ENCODE peak calls at places on chromosomes 1 and 21, in eight cellular contexts. Q, I, L, V, C, U, Y and D are unnamed samples.

GRCh38 chr1:234781241-234782056 is 171.5 kb upstream of the IRF2BP2 start:
- DNase-seq in Q (no peak), I (no peak), L (no peak), V (no peak), C (no peak), U (peak; percentile 13), Y (no peak), D (no peak)

GRCh38 chr1:44294588-44295007 is 60.5 kb downstream of the ERI3 start:
- DNase-seq in Q (no peak), I (peak; percentile 29), L (no peak), V (peak; percentile 86), C (peak; percentile 80), U (peak; percentile 66), Y (peak; percentile 11), D (no peak)

GRCh38 chr1:118486213-118486612 is 301.2 kb upstream of the SPAG17 start:
- DNase-seq in Q (no peak), I (no peak), L (peak; percentile 55), V (no peak), C (no peak), U (peak; percentile 45), Y (no peak), D (no peak)

GRCh38 chr1:164719676-164720075 is 160.7 kb downstream of the PBX1 start:
- DNase-seq in Q (no peak), I (no peak), L (no peak), V (no peak), C (no peak), U (no peak), Y (no peak), D (no peak)

GRCh38 chr1:208243522-208243850 is 698 bp downstream of the PLXNA2 start:
- DNase-seq in Q (no peak), I (no peak), L (no peak), V (no peak), C (no peak), U (peak; percentile 58), Y (no peak), D (no peak)

GRCh38 chr1:8040586-8040985 is 14.5 kb upstream of the ERRFI1 start:
- DNase-seq in Q (peak; percentile 53), I (peak; percentile 91), L (peak; percentile 90), V (peak; percentile 98), C (peak; percentile 92), U (no peak), Y (peak; percentile 95), D (peak; percentile 73)

GRCh38 chr1:54564312-54565112 is 16.5 kb downstream of the ACOT11 start:
- DNase-seq in Q (no peak), I (peak; percentile 93), L (peak; percentile 89), V (no peak), C (no peak), U (no peak), Y (no peak), D (peak; percentile 90)

GRCh38 chr1:20154306-20154831 is 15.2 kb downstream of the PLA2G2F start:
- DNase-seq in Q (no peak), I (no peak), L (no peak), V (no peak), C (no peak), U (no peak), Y (no peak), D (peak; percentile 25)

GRCh38 chr1:116961599-116961998 is 40.0 kb upstream of the CD101 start:
- DNase-seq in Q (no peak), I (no peak), L (no peak), V (no peak), C (no peak), U (no peak), Y (no peak), D (no peak)

GRCh38 chr1:27598902-27599528 is 4.9 kb downstream of the AHDC1 start:
- DNase-seq in Q (no peak), I (no peak), L (no peak), V (peak; percentile 85), C (no peak), U (peak; percentile 36), Y (no peak), D (no peak)

GRCh38 chr1:27601321-27601770 is 2.6 kb downstream of the AHDC1 start:
- DNase-seq in Q (no peak), I (no peak), L (no peak), V (no peak), C (no peak), U (no peak), Y (no peak), D (no peak)

GRCh38 chr1:27600500-27601175 is 3.3 kb downstream of the AHDC1 start:
- DNase-seq in Q (no peak), I (no peak), L (no peak), V (no peak), C (no peak), U (peak; percentile 79), Y (no peak), D (no peak)

GRCh38 chr1:27598288-27598687 is 5.7 kb downstream of the AHDC1 start:
- DNase-seq in Q (peak; percentile 71), I (no peak), L (no peak), V (peak; percentile 71), C (no peak), U (peak; percentile 65), Y (no peak), D (no peak)

DNA sequence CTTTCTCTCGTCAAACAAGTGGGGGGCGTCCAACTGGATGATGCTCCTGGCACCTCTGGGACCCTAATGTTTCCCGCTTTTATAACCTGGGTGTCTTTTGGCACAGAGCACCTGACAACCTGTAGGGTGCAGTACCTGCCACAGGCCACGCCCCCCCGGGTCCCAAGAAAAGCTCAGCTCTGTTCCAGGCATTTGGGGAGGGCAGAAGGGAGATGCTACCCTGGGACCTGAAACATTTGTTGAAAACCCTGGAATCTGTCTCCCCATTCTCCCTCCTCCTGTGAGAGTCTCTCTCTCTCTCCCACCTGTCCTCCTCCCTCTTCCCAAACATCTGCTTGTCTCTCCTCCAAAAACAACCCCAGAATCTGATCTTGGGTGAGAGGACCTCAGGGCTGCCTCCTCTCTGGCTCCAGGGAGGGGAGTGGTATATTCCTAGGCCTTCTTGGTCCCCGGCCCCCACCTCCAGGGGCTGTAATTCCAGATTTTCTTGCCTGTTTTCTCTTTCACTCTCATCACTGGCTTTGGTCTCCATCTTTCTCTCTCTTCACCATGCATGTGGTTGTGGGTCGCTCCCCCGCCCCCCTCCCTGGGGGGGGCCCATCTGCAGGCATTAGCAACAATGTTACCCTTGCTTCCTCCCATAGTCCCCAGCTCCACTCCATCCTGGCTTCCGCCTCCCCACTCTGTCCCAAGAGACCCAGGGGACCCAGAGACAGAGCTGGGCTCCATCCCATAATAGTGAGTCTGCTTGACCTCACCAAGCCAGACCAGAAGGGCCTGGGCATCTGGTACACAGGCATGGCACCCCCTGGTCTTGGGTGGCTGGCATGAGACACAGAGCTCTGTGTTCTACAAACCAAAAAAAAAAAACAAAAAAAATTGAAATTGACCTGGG is 4.1 kb downstream of the AHDC1 start:
- DNase-seq in Q (no peak), I (no peak), L (peak; percentile 36), V (no peak), C (no peak), U (no peak), Y (no peak), D (peak; percentile 28)
- TF ChIP-seq CTCF in Q (no peak), I (no peak), L (no peak), V (no peak), C (no peak), U (no peak), Y (no peak), D (no peak)

GRCh38 chr1:71093938-71094337 is 13.1 kb upstream of the ZRANB2 start:
- DNase-seq in Q (no peak), I (no peak), L (peak; percentile 29), V (peak; percentile 53), C (no peak), U (no peak), Y (no peak), D (no peak)
- TF ChIP-seq CTCF in Q (peak; percentile 54), I (no peak), L (peak; percentile 35), V (peak; percentile 44), C (peak; percentile 29), U (peak; percentile 41), Y (peak; percentile 58), D (no peak)

GRCh38 chr21:45740491-45741357 is 97.2 kb downstream of the PCBP3 start:
- DNase-seq in Q (no peak), I (no peak), L (no peak), V (peak; percentile 8), C (no peak), U (no peak), Y (no peak), D (no peak)

GRCh38 chr21:45737485-45738166 is 94.1 kb downstream of the PCBP3 start:
- DNase-seq in Q (no peak), I (no peak), L (no peak), V (no peak), C (no peak), U (no peak), Y (no peak), D (no peak)

GRCh38 chr21:45741691-45742090 is 98.2 kb downstream of the PCBP3 start:
- DNase-seq in Q (no peak), I (no peak), L (no peak), V (no peak), C (no peak), U (no peak), Y (no peak), D (no peak)

GRCh38 chr21:45739218-45740087 is 95.9 kb downstream of the PCBP3 start:
- DNase-seq in Q (no peak), I (no peak), L (no peak), V (no peak), C (no peak), U (no peak), Y (no peak), D (no peak)

GRCh38 chr21:45740088-45740440 is 96.5 kb downstream of the PCBP3 start:
- DNase-seq in Q (no peak), I (no peak), L (no peak), V (no peak), C (no peak), U (no peak), Y (no peak), D (no peak)
- TF ChIP-seq CTCF in Q (no peak), I (no peak), L (no peak), V (no peak), C (no peak), U (no peak), Y (no peak), D (no peak)

GRCh38 chr1:63622847-63623566 is 29.8 kb downstream of the PGM1 start:
- DNase-seq in Q (no peak), I (no peak), L (no peak), V (no peak), C (no peak), U (peak; percentile 12), Y (no peak), D (no peak)

GRCh38 chr1:63626222-63626621 is 33.0 kb downstream of the PGM1 start:
- DNase-seq in Q (no peak), I (no peak), L (no peak), V (peak; percentile 78), C (no peak), U (no peak), Y (no peak), D (no peak)

GRCh38 chr1:63621698-63622097 is 28.5 kb downstream of the PGM1 start:
- DNase-seq in Q (peak; percentile 36), I (no peak), L (no peak), V (peak; percentile 47), C (no peak), U (no peak), Y (no peak), D (no peak)

GRCh38 chr1:63623952-63624351 is 30.7 kb downstream of the PGM1 start:
- DNase-seq in Q (no peak), I (no peak), L (no peak), V (no peak), C (no peak), U (peak; percentile 87), Y (no peak), D (no peak)

DNA sequence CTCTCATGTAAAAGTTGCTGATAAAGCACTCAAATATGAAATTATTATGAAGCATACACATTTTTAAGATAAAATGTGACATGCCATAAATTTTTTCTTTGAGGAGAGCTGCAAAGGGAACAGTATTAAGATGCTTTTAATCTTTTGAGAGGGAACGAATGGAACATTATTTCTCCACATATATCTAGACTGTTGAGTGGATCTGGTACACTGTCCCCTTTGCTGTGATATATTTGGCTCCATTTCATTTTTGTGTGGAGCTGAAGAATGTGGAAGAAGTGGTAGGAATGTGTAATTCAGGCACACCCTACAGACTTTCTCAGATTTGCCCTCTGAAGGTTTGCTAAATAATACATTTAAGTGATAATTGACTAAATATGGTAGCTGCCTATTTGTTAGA is 31.7 kb downstream of the PGM1 start:
- DNase-seq in Q (no peak), I (no peak), L (peak; percentile 8), V (peak; percentile 81), C (no peak), U (no peak), Y (no peak), D (no peak)
- TF ChIP-seq CTCF in Q (peak; percentile 36), I (no peak), L (no peak), V (peak; percentile 32), C (peak; percentile 43), U (no peak), Y (peak; percentile 33), D (no peak)